ENCODE peak calls at places on chromosomes 11 and 22, in ten cellular contexts. U, Q, N, D, L, T, H, C, F and R are unnamed samples.

GRCh38 chr11:3880724-3881123 is 25.3 kb downstream of the STIM1 start:
- DNase-seq in U (no peak), Q (peak), N (peak), D (no peak), L (no peak), T (no peak), H (no peak), C (no peak), F (no peak), R (no peak)

GRCh38 chr22:31876156-31877035 is 67.9 kb upstream of the YWHAH start:
- DNase-seq in U (no peak), Q (no peak), N (no peak), D (no peak), L (no peak), T (no peak), H (no peak), C (no peak), F (no peak), R (no peak)

GRCh38 chr11:26079966-26080365 is 252.0 kb upstream of the ANO3 start:
- DNase-seq in U (no peak), Q (no peak), N (no peak), D (no peak), L (no peak), T (no peak), H (no peak), C (no peak), F (no peak), R (no peak)

GRCh38 chr22:32985899-32986772 is 72.0 kb downstream of the SYN3 start:
- DNase-seq in U (no peak), Q (peak), N (peak), D (peak), L (peak), T (peak), H (peak), C (peak), F (peak), R (peak)

GRCh38 chr11:1202776-1203504 is 19.9 kb upstream of the MUC5B start:
- DNase-seq in U (peak), Q (peak), N (peak), D (peak), L (peak), T (peak), H (no peak), C (peak), F (peak), R (peak)

GRCh38 chr22:40499187-40499753 is 128.9 kb downstream of the SGSM3 start:
- DNase-seq in U (no peak), Q (peak), N (no peak), D (no peak), L (no peak), T (peak), H (peak), C (peak), F (no peak), R (no peak)

GRCh38 chr11:61730222-61730994 is 22.0 kb upstream of the MYRF start:
- DNase-seq in U (no peak), Q (no peak), N (no peak), D (no peak), L (no peak), T (peak), H (no peak), C (no peak), F (no peak), R (no peak)

GRCh38 chr22:39458443-39459083 is 1.8 kb downstream of the MGAT3 start:
- DNase-seq in U (no peak), Q (no peak), N (no peak), D (no peak), L (no peak), T (no peak), H (no peak), C (no peak), F (no peak), R (no peak)

GRCh38 chr22:36398602-36399472 is 11.1 kb upstream of the MYH9 start:
- DNase-seq in U (no peak), Q (no peak), N (no peak), D (peak), L (no peak), T (no peak), H (no peak), C (no peak), F (no peak), R (no peak)

GRCh38 chr11:123475478-123475877 is 45.4 kb downstream of the GRAMD1B start:
- DNase-seq in U (no peak), Q (peak), N (no peak), D (no peak), L (no peak), T (no peak), H (no peak), C (no peak), F (no peak), R (no peak)

GRCh38 chr11:72741849-72742521 is 10.2 kb downstream of the ARAP1 start:
- DNase-seq in U (peak), Q (no peak), N (no peak), D (no peak), L (no peak), T (no peak), H (no peak), C (no peak), F (no peak), R (no peak)

GRCh38 chr11:7098235-7098832 is 9.5 kb downstream of the RBMXL2 start:
- DNase-seq in U (no peak), Q (peak), N (no peak), D (no peak), L (no peak), T (no peak), H (no peak), C (no peak), F (no peak), R (no peak)

GRCh38 chr11:10784229-10785145 is 24.2 kb downstream of the EIF4G2 start:
- DNase-seq in U (no peak), Q (no peak), N (no peak), D (no peak), L (no peak), T (no peak), H (no peak), C (no peak), F (no peak), R (no peak)

GRCh38 chr11:18720811-18721575 is 5.0 kb downstream of the IGSF22 start:
- DNase-seq in U (peak), Q (peak), N (peak), D (peak), L (peak), T (peak), H (peak), C (peak), F (peak), R (peak)

GRCh38 chr22:30290679-30291333 is 1.5 kb upstream of the CASTOR1 start:
- DNase-seq in U (peak), Q (no peak), N (peak), D (peak), L (peak), T (peak), H (peak), C (peak), F (no peak), R (peak)

GRCh38 chr11:124762624-124763155 is 600 bp upstream of the ESAM start:
- DNase-seq in U (no peak), Q (peak), N (no peak), D (peak), L (no peak), T (peak), H (no peak), C (no peak), F (no peak), R (no peak)
- H3K4me3 ChIP-seq in U (peak), Q (peak), N (peak), D (peak), L (peak), T (no peak), H (peak), C (peak), F (peak), R (peak)

GRCh38 chr11:57214494-57214893 is 22.6 kb downstream of the APLNR start:
- DNase-seq in U (no peak), Q (peak), N (no peak), D (no peak), L (no peak), T (no peak), H (no peak), C (peak), F (no peak), R (no peak)
- TF ChIP-seq CTCF in U (no peak), Q (no peak), N (no peak), D (no peak), L (no peak), T (no peak), H (no peak), C (no peak), F (no peak), R (no peak)

GRCh38 chr22:41620646-41621098 is at the start of gene DESI1:
- DNase-seq in U (no peak), Q (peak), N (no peak), D (no peak), L (peak), T (peak), H (no peak), C (no peak), F (no peak), R (no peak)
- TF ChIP-seq POLR2A in U (peak), Q (peak), N (peak), D (peak), L (peak), T (peak), H (no peak), C (peak), F (no peak), R (no peak)

GRCh38 chr11:64242920-64243854 is 2.3 kb downstream of the FKBP2 start:
- DNase-seq in U (no peak), Q (no peak), N (no peak), D (no peak), L (no peak), T (no peak), H (no peak), C (no peak), F (no peak), R (no peak)

GRCh38 chr11:64245401-64245796 is 1.3 kb downstream of the PPP1R14B start:
- DNase-seq in U (no peak), Q (no peak), N (peak), D (peak), L (no peak), T (peak), H (peak), C (peak), F (no peak), R (no peak)

GRCh38 chr11:64245797-64246623 is 733 bp downstream of the PPP1R14B start:
- DNase-seq in U (no peak), Q (peak), N (peak), D (peak), L (peak), T (peak), H (peak), C (peak), F (no peak), R (peak)

GRCh38 chr11:64244966-64245365 is 1.8 kb downstream of the PPP1R14B start:
- DNase-seq in U (no peak), Q (no peak), N (no peak), D (peak), L (no peak), T (no peak), H (no peak), C (no peak), F (no peak), R (no peak)

GRCh38 chr11:64244107-64244506 is 2.6 kb downstream of the PPP1R14B start:
- DNase-seq in U (no peak), Q (no peak), N (no peak), D (no peak), L (no peak), T (no peak), H (no peak), C (no peak), F (no peak), R (no peak)
- H3K4me3 ChIP-seq in U (no peak), Q (no peak), N (no peak), D (no peak), L (no peak), T (no peak), H (no peak), C (no peak), F (no peak), R (no peak)

DNA sequence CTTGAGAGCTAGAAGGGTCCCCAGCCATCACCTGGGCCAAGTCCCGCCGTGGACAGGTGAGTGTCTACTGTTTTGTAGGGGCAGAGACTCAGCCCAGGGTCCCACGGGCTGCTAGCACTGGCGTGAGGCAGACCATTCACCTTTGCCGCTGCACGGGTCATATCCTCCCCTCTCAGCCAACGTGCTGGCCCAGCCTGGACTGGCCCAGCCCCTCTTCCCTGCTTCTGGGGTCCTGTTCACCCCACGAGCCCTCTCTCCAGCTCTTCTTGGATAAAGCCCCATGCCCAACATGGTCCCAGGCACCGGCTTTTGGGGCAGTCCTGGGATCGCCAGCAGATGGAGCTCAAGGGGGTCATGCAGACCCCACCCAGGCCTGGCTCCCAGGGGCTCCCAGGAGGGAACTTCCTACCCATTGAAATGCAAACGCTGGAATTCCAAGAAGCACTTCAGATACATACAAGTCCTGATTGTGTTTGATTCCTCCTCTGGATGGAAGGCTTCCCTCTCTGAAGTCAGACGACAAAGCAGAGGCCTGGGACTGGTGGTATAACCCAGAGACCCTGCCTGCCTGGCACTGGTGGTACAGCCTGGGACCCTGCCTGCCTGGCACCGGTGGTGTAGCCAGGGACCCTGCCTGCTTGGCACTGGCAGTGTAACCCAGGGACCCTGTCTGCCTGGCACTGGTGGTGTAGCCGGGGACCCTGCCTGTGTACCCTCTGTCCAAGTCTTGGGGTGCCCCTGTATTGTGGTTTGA is 8.9 kb upstream of the SEPTIN5 start:
- DNase-seq in U (no peak), Q (no peak), N (no peak), D (no peak), L (no peak), T (no peak), H (no peak), C (no peak), F (peak), R (no peak)
- TF ChIP-seq CTCF in U (no peak), Q (no peak), N (no peak), D (no peak), L (no peak), T (no peak), H (no peak), C (no peak), F (peak), R (no peak)

GRCh38 chr11:45803981-45804805 is 756 bp upstream of the SLC35C1 start:
- DNase-seq in U (peak), Q (peak), N (peak), D (peak), L (peak), T (peak), H (peak), C (peak), F (peak), R (peak)
- TF ChIP-seq POLR2A in U (peak), Q (peak), N (peak), D (peak), L (no peak), T (no peak), H (no peak), C (no peak), F (no peak), R (no peak)

DNA sequence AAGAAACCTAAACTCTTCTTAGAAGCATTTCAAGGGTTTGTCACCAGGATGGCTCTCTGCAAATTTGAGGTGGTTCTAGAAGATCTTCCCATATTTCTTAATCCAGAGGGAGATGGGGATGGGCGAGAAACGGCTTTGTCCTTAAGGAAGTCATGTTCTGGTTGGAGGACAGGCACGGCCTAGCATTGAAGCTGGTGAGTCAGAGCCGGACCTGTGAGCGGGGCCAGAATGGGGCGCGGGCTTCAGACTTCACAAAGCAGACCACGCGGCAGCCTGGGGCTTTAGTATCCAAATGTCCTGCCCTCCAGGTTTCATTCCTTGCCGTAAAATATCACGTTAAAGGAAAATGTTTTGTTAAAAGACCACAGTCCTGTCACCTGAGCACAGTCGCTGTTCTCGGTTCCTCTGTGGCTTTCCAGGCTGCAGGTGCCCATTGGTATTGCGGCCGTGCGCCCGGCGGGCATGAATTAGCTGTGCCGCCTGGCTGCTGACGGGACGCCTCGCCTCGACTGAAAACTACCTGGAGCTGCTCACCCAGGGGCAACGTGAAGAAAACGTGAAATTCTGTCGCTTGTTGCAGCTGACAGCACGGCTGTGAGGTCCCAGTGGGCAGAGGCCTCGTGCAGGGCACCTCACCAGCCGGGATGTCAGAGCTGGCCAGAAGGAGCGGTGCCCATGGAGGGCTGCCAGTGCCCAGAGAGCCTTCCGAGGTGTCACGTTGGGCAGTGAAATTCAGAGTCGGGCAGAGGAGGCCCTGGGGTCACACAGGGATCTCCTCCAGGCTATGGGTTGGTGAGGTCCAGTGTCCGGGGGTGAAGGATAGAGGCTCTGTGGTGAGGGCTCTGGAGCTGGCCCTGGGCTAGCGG is 59.0 kb downstream of the LRP5 start:
- DNase-seq in U (peak), Q (no peak), N (peak), D (peak), L (no peak), T (no peak), H (no peak), C (no peak), F (no peak), R (no peak)
- H3K4me3 ChIP-seq in U (no peak), Q (no peak), N (no peak), D (no peak), L (no peak), T (no peak), H (no peak), C (no peak), F (no peak), R (no peak)

GRCh38 chr22:25367756-25368155 is 148.3 kb downstream of the CRYBB2 start:
- DNase-seq in U (no peak), Q (no peak), N (no peak), D (no peak), L (no peak), T (no peak), H (no peak), C (no peak), F (no peak), R (no peak)

GRCh38 chr22:25364736-25365241 is 145.3 kb downstream of the CRYBB2 start:
- DNase-seq in U (peak), Q (no peak), N (no peak), D (peak), L (no peak), T (peak), H (no peak), C (no peak), F (no peak), R (no peak)

GRCh38 chr22:25365491-25366261 is 146.2 kb downstream of the CRYBB2 start:
- DNase-seq in U (peak), Q (no peak), N (no peak), D (no peak), L (no peak), T (no peak), H (no peak), C (no peak), F (no peak), R (no peak)

GRCh38 chr22:25366876-25367466 is 147.5 kb downstream of the CRYBB2 start:
- DNase-seq in U (peak), Q (no peak), N (no peak), D (no peak), L (no peak), T (no peak), H (no peak), C (no peak), F (no peak), R (no peak)

DNA sequence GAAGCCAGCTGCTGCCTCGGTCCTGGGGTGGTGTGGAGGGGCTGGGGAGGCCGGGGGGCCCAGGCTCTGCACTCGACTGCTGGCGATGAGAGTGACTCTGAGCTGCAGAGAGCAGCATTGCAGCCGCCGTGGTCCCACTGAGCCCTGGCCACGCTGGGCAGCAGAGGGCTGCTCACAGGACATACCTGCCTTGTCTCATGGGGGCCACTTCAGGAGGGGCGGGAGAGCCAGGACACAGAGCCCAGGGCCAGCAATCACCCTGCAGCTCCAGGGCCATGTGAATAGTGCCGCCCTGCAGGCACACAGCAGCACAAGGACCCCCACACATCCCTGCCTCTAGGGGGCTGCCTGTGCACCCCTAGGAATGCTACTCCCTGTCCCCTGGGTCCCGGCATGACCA is 147.0 kb downstream of the CRYBB2 start:
- DNase-seq in U (peak), Q (no peak), N (no peak), D (no peak), L (no peak), T (no peak), H (no peak), C (no peak), F (no peak), R (no peak)
- TF ChIP-seq CTCF in U (no peak), Q (no peak), N (no peak), D (no peak), L (no peak), T (no peak), H (no peak), C (no peak), F (peak), R (no peak)